ENCODE peak calls at places on chromosomes 12 and 14, in eight cellular contexts. One of them, this sample, is unnamed.

GRCh38 chr12:113092478-113093408 is 36.2 kb downstream of the DTX1 start:
- DNase-seq in stimulated activated CD4-positive, alpha-beta T cell treated with anti-CD3 and anti-CD28 coated beads, Interleukin-15, amount 100 ng/mL, for 1 hour: no peak
- DNase-seq in neural crest cell: no peak
- DNase-seq in A172: no peak
- DNase-seq in AG08395: no peak
- DNase-seq in activated naive CD4-positive, alpha-beta T cell treated with Interleukin-2 at 50 U/mL for 16 hours: no peak
- DNase-seq in left ventricle myocardium inferior: peak
- DNase-seq in fibroblast of pulmonary artery: no peak
- DNase-seq in this sample: no peak

GRCh38 chr12:12017798-12018197 is 52.9 kb upstream of the BCL2L14 start:
- DNase-seq in stimulated activated CD4-positive, alpha-beta T cell treated with anti-CD3 and anti-CD28 coated beads, Interleukin-15, amount 100 ng/mL, for 1 hour: no peak
- DNase-seq in neural crest cell: no peak
- DNase-seq in A172: no peak
- DNase-seq in AG08395: no peak
- DNase-seq in activated naive CD4-positive, alpha-beta T cell treated with Interleukin-2 at 50 U/mL for 16 hours: no peak
- DNase-seq in left ventricle myocardium inferior: no peak
- DNase-seq in fibroblast of pulmonary artery: no peak
- DNase-seq in this sample: no peak

GRCh38 chr12:127911289-127911688 is 355.7 kb upstream of the TMEM132C start:
- DNase-seq in stimulated activated CD4-positive, alpha-beta T cell treated with anti-CD3 and anti-CD28 coated beads, Interleukin-15, amount 100 ng/mL, for 1 hour: no peak
- DNase-seq in neural crest cell: no peak
- DNase-seq in A172: peak
- DNase-seq in AG08395: no peak
- DNase-seq in activated naive CD4-positive, alpha-beta T cell treated with Interleukin-2 at 50 U/mL for 16 hours: no peak
- DNase-seq in left ventricle myocardium inferior: no peak
- DNase-seq in fibroblast of pulmonary artery: no peak
- DNase-seq in this sample: no peak

GRCh38 chr14:101499080-101499479 is 62.2 kb upstream of the DIO3 start:
- DNase-seq in stimulated activated CD4-positive, alpha-beta T cell treated with anti-CD3 and anti-CD28 coated beads, Interleukin-15, amount 100 ng/mL, for 1 hour: no peak
- DNase-seq in neural crest cell: no peak
- DNase-seq in A172: no peak
- DNase-seq in AG08395: no peak
- DNase-seq in activated naive CD4-positive, alpha-beta T cell treated with Interleukin-2 at 50 U/mL for 16 hours: no peak
- DNase-seq in left ventricle myocardium inferior: no peak
- DNase-seq in fibroblast of pulmonary artery: no peak
- DNase-seq in this sample: no peak

GRCh38 chr14:95406756-95407155 is 87.0 kb upstream of the CLMN start:
- DNase-seq in stimulated activated CD4-positive, alpha-beta T cell treated with anti-CD3 and anti-CD28 coated beads, Interleukin-15, amount 100 ng/mL, for 1 hour: no peak
- DNase-seq in neural crest cell: no peak
- DNase-seq in A172: no peak
- DNase-seq in AG08395: no peak
- DNase-seq in activated naive CD4-positive, alpha-beta T cell treated with Interleukin-2 at 50 U/mL for 16 hours: no peak
- DNase-seq in left ventricle myocardium inferior: no peak
- DNase-seq in fibroblast of pulmonary artery: no peak
- DNase-seq in this sample: no peak

GRCh38 chr14:102772781-102773570 is 4.3 kb upstream of the TRAF3 start:
- DNase-seq in stimulated activated CD4-positive, alpha-beta T cell treated with anti-CD3 and anti-CD28 coated beads, Interleukin-15, amount 100 ng/mL, for 1 hour: no peak
- DNase-seq in neural crest cell: no peak
- DNase-seq in A172: no peak
- DNase-seq in AG08395: no peak
- DNase-seq in activated naive CD4-positive, alpha-beta T cell treated with Interleukin-2 at 50 U/mL for 16 hours: no peak
- DNase-seq in left ventricle myocardium inferior: no peak
- DNase-seq in fibroblast of pulmonary artery: peak
- DNase-seq in this sample: peak

GRCh38 chr12:31315089-31315725 is 10.7 kb downstream of the SINHCAF start:
- DNase-seq in stimulated activated CD4-positive, alpha-beta T cell treated with anti-CD3 and anti-CD28 coated beads, Interleukin-15, amount 100 ng/mL, for 1 hour: no peak
- DNase-seq in neural crest cell: no peak
- DNase-seq in A172: no peak
- DNase-seq in AG08395: no peak
- DNase-seq in activated naive CD4-positive, alpha-beta T cell treated with Interleukin-2 at 50 U/mL for 16 hours: no peak
- DNase-seq in left ventricle myocardium inferior: no peak
- DNase-seq in fibroblast of pulmonary artery: peak
- DNase-seq in this sample: peak

GRCh38 chr12:102478416-102479098 is 1.8 kb downstream of the IGF1 start:
- DNase-seq in stimulated activated CD4-positive, alpha-beta T cell treated with anti-CD3 and anti-CD28 coated beads, Interleukin-15, amount 100 ng/mL, for 1 hour: no peak
- DNase-seq in neural crest cell: no peak
- DNase-seq in A172: no peak
- DNase-seq in AG08395: no peak
- DNase-seq in activated naive CD4-positive, alpha-beta T cell treated with Interleukin-2 at 50 U/mL for 16 hours: no peak
- DNase-seq in left ventricle myocardium inferior: no peak
- DNase-seq in fibroblast of pulmonary artery: no peak
- DNase-seq in this sample: no peak

GRCh38 chr14:32010561-32011188 is 66.4 kb upstream of the ARHGAP5 start:
- DNase-seq in stimulated activated CD4-positive, alpha-beta T cell treated with anti-CD3 and anti-CD28 coated beads, Interleukin-15, amount 100 ng/mL, for 1 hour: no peak
- DNase-seq in neural crest cell: no peak
- DNase-seq in A172: peak
- DNase-seq in AG08395: peak
- DNase-seq in activated naive CD4-positive, alpha-beta T cell treated with Interleukin-2 at 50 U/mL for 16 hours: no peak
- DNase-seq in left ventricle myocardium inferior: no peak
- DNase-seq in fibroblast of pulmonary artery: no peak
- DNase-seq in this sample: peak

GRCh38 chr12:129049917-129050316 is 196.6 kb downstream of the GLT1D1 start:
- DNase-seq in stimulated activated CD4-positive, alpha-beta T cell treated with anti-CD3 and anti-CD28 coated beads, Interleukin-15, amount 100 ng/mL, for 1 hour: no peak
- DNase-seq in neural crest cell: peak
- DNase-seq in A172: no peak
- DNase-seq in AG08395: no peak
- DNase-seq in activated naive CD4-positive, alpha-beta T cell treated with Interleukin-2 at 50 U/mL for 16 hours: no peak
- DNase-seq in left ventricle myocardium inferior: no peak
- DNase-seq in fibroblast of pulmonary artery: no peak
- DNase-seq in this sample: no peak

GRCh38 chr12:109744991-109745942 is 31.6 kb downstream of the FAM222A start:
- DNase-seq in stimulated activated CD4-positive, alpha-beta T cell treated with anti-CD3 and anti-CD28 coated beads, Interleukin-15, amount 100 ng/mL, for 1 hour: no peak
- DNase-seq in neural crest cell: no peak
- DNase-seq in A172: no peak
- DNase-seq in AG08395: no peak
- DNase-seq in activated naive CD4-positive, alpha-beta T cell treated with Interleukin-2 at 50 U/mL for 16 hours: no peak
- DNase-seq in left ventricle myocardium inferior: peak
- DNase-seq in fibroblast of pulmonary artery: no peak
- DNase-seq in this sample: peak

GRCh38 chr12:131950182-131950913 is 606 bp downstream of the EP400 start:
- DNase-seq in stimulated activated CD4-positive, alpha-beta T cell treated with anti-CD3 and anti-CD28 coated beads, Interleukin-15, amount 100 ng/mL, for 1 hour: no peak
- DNase-seq in neural crest cell: peak
- DNase-seq in A172: no peak
- DNase-seq in AG08395: peak
- DNase-seq in activated naive CD4-positive, alpha-beta T cell treated with Interleukin-2 at 50 U/mL for 16 hours: peak
- DNase-seq in left ventricle myocardium inferior: peak
- DNase-seq in fibroblast of pulmonary artery: no peak
- DNase-seq in this sample: no peak

GRCh38 chr12:121391619-121392324 is 8.1 kb upstream of the RNF34 start:
- DNase-seq in stimulated activated CD4-positive, alpha-beta T cell treated with anti-CD3 and anti-CD28 coated beads, Interleukin-15, amount 100 ng/mL, for 1 hour: no peak
- DNase-seq in neural crest cell: no peak
- DNase-seq in A172: no peak
- DNase-seq in AG08395: peak
- DNase-seq in activated naive CD4-positive, alpha-beta T cell treated with Interleukin-2 at 50 U/mL for 16 hours: peak
- DNase-seq in left ventricle myocardium inferior: no peak
- DNase-seq in fibroblast of pulmonary artery: peak
- DNase-seq in this sample: peak

GRCh38 chr14:104180561-104181165 is 42.3 kb downstream of the KIF26A start:
- DNase-seq in stimulated activated CD4-positive, alpha-beta T cell treated with anti-CD3 and anti-CD28 coated beads, Interleukin-15, amount 100 ng/mL, for 1 hour: no peak
- DNase-seq in neural crest cell: no peak
- DNase-seq in A172: no peak
- DNase-seq in AG08395: no peak
- DNase-seq in activated naive CD4-positive, alpha-beta T cell treated with Interleukin-2 at 50 U/mL for 16 hours: no peak
- DNase-seq in left ventricle myocardium inferior: no peak
- DNase-seq in fibroblast of pulmonary artery: no peak
- DNase-seq in this sample: no peak

GRCh38 chr12:122862872-122863701 is 27.8 kb downstream of the HIP1R start:
- DNase-seq in stimulated activated CD4-positive, alpha-beta T cell treated with anti-CD3 and anti-CD28 coated beads, Interleukin-15, amount 100 ng/mL, for 1 hour: no peak
- DNase-seq in neural crest cell: no peak
- DNase-seq in A172: no peak
- DNase-seq in AG08395: no peak
- DNase-seq in activated naive CD4-positive, alpha-beta T cell treated with Interleukin-2 at 50 U/mL for 16 hours: no peak
- DNase-seq in left ventricle myocardium inferior: no peak
- DNase-seq in fibroblast of pulmonary artery: no peak
- DNase-seq in this sample: no peak

GRCh38 chr12:52670506-52670905 is 9.7 kb downstream of the KRT1 start:
- DNase-seq in stimulated activated CD4-positive, alpha-beta T cell treated with anti-CD3 and anti-CD28 coated beads, Interleukin-15, amount 100 ng/mL, for 1 hour: no peak
- DNase-seq in neural crest cell: no peak
- DNase-seq in A172: no peak
- DNase-seq in AG08395: no peak
- DNase-seq in activated naive CD4-positive, alpha-beta T cell treated with Interleukin-2 at 50 U/mL for 16 hours: no peak
- DNase-seq in left ventricle myocardium inferior: no peak
- DNase-seq in fibroblast of pulmonary artery: no peak
- DNase-seq in this sample: no peak

GRCh38 chr14:33987565-33988080 is 36.7 kb upstream of the EGLN3 start:
- DNase-seq in stimulated activated CD4-positive, alpha-beta T cell treated with anti-CD3 and anti-CD28 coated beads, Interleukin-15, amount 100 ng/mL, for 1 hour: no peak
- DNase-seq in neural crest cell: no peak
- DNase-seq in A172: no peak
- DNase-seq in AG08395: no peak
- DNase-seq in activated naive CD4-positive, alpha-beta T cell treated with Interleukin-2 at 50 U/mL for 16 hours: no peak
- DNase-seq in left ventricle myocardium inferior: no peak
- DNase-seq in fibroblast of pulmonary artery: no peak
- DNase-seq in this sample: no peak

GRCh38 chr14:94026886-94027469 is 838 bp downstream of the OTUB2 start:
- DNase-seq in stimulated activated CD4-positive, alpha-beta T cell treated with anti-CD3 and anti-CD28 coated beads, Interleukin-15, amount 100 ng/mL, for 1 hour: no peak
- DNase-seq in neural crest cell: no peak
- DNase-seq in A172: no peak
- DNase-seq in AG08395: no peak
- DNase-seq in activated naive CD4-positive, alpha-beta T cell treated with Interleukin-2 at 50 U/mL for 16 hours: no peak
- DNase-seq in left ventricle myocardium inferior: no peak
- DNase-seq in fibroblast of pulmonary artery: no peak
- DNase-seq in this sample: no peak

GRCh38 chr14:49767473-49768300 is at the start of gene KLHDC2:
- DNase-seq in stimulated activated CD4-positive, alpha-beta T cell treated with anti-CD3 and anti-CD28 coated beads, Interleukin-15, amount 100 ng/mL, for 1 hour: peak
- DNase-seq in neural crest cell: peak
- DNase-seq in A172: peak
- DNase-seq in AG08395: peak
- DNase-seq in activated naive CD4-positive, alpha-beta T cell treated with Interleukin-2 at 50 U/mL for 16 hours: peak
- DNase-seq in left ventricle myocardium inferior: peak
- DNase-seq in fibroblast of pulmonary artery: peak
- DNase-seq in this sample: peak

GRCh38 chr12:29611906-29612305 is 114.4 kb upstream of the OVCH1 start:
- DNase-seq in stimulated activated CD4-positive, alpha-beta T cell treated with anti-CD3 and anti-CD28 coated beads, Interleukin-15, amount 100 ng/mL, for 1 hour: no peak
- DNase-seq in neural crest cell: no peak
- DNase-seq in A172: peak
- DNase-seq in AG08395: peak
- DNase-seq in activated naive CD4-positive, alpha-beta T cell treated with Interleukin-2 at 50 U/mL for 16 hours: no peak
- DNase-seq in left ventricle myocardium inferior: no peak
- DNase-seq in fibroblast of pulmonary artery: peak
- DNase-seq in this sample: peak

GRCh38 chr12:10304161-10304574 is 3.5 kb upstream of the KLRD1 start:
- DNase-seq in stimulated activated CD4-positive, alpha-beta T cell treated with anti-CD3 and anti-CD28 coated beads, Interleukin-15, amount 100 ng/mL, for 1 hour: no peak
- DNase-seq in neural crest cell: no peak
- DNase-seq in A172: peak
- DNase-seq in AG08395: peak
- DNase-seq in activated naive CD4-positive, alpha-beta T cell treated with Interleukin-2 at 50 U/mL for 16 hours: peak
- DNase-seq in left ventricle myocardium inferior: no peak
- DNase-seq in fibroblast of pulmonary artery: peak
- DNase-seq in this sample: peak

GRCh38 chr12:43210437-43211197 is 341.4 kb downstream of the ADAMTS20 start:
- DNase-seq in stimulated activated CD4-positive, alpha-beta T cell treated with anti-CD3 and anti-CD28 coated beads, Interleukin-15, amount 100 ng/mL, for 1 hour: no peak
- DNase-seq in neural crest cell: no peak
- DNase-seq in A172: peak
- DNase-seq in AG08395: peak
- DNase-seq in activated naive CD4-positive, alpha-beta T cell treated with Interleukin-2 at 50 U/mL for 16 hours: no peak
- DNase-seq in left ventricle myocardium inferior: no peak
- DNase-seq in fibroblast of pulmonary artery: peak
- DNase-seq in this sample: peak

GRCh38 chr12:104285740-104286537 is 17.6 kb upstream of the EID3 start:
- DNase-seq in stimulated activated CD4-positive, alpha-beta T cell treated with anti-CD3 and anti-CD28 coated beads, Interleukin-15, amount 100 ng/mL, for 1 hour: no peak
- DNase-seq in neural crest cell: no peak
- DNase-seq in A172: no peak
- DNase-seq in AG08395: no peak
- DNase-seq in activated naive CD4-positive, alpha-beta T cell treated with Interleukin-2 at 50 U/mL for 16 hours: no peak
- DNase-seq in left ventricle myocardium inferior: no peak
- DNase-seq in fibroblast of pulmonary artery: peak
- DNase-seq in this sample: no peak

GRCh38 chr14:94474581-94475031 is 1.4 kb downstream of the SERPINA9 start:
- DNase-seq in stimulated activated CD4-positive, alpha-beta T cell treated with anti-CD3 and anti-CD28 coated beads, Interleukin-15, amount 100 ng/mL, for 1 hour: no peak
- DNase-seq in neural crest cell: no peak
- DNase-seq in A172: peak
- DNase-seq in AG08395: no peak
- DNase-seq in activated naive CD4-positive, alpha-beta T cell treated with Interleukin-2 at 50 U/mL for 16 hours: no peak
- DNase-seq in left ventricle myocardium inferior: no peak
- DNase-seq in fibroblast of pulmonary artery: no peak
- DNase-seq in this sample: peak

GRCh38 chr14:64705406-64706118 is 1.3 kb downstream of the PLEKHG3 start:
- DNase-seq in stimulated activated CD4-positive, alpha-beta T cell treated with anti-CD3 and anti-CD28 coated beads, Interleukin-15, amount 100 ng/mL, for 1 hour: no peak
- DNase-seq in neural crest cell: no peak
- DNase-seq in A172: no peak
- DNase-seq in AG08395: no peak
- DNase-seq in activated naive CD4-positive, alpha-beta T cell treated with Interleukin-2 at 50 U/mL for 16 hours: peak
- DNase-seq in left ventricle myocardium inferior: no peak
- DNase-seq in fibroblast of pulmonary artery: no peak
- DNase-seq in this sample: no peak

GRCh38 chr12:97940629-97941028 is 478.0 kb downstream of the RMST start:
- DNase-seq in stimulated activated CD4-positive, alpha-beta T cell treated with anti-CD3 and anti-CD28 coated beads, Interleukin-15, amount 100 ng/mL, for 1 hour: no peak
- DNase-seq in neural crest cell: no peak
- DNase-seq in A172: peak
- DNase-seq in AG08395: no peak
- DNase-seq in activated naive CD4-positive, alpha-beta T cell treated with Interleukin-2 at 50 U/mL for 16 hours: no peak
- DNase-seq in left ventricle myocardium inferior: no peak
- DNase-seq in fibroblast of pulmonary artery: peak
- DNase-seq in this sample: no peak

GRCh38 chr12:81800298-81801148 is 41.4 kb upstream of the PPFIA2 start:
- DNase-seq in stimulated activated CD4-positive, alpha-beta T cell treated with anti-CD3 and anti-CD28 coated beads, Interleukin-15, amount 100 ng/mL, for 1 hour: no peak
- DNase-seq in neural crest cell: no peak
- DNase-seq in A172: peak
- DNase-seq in AG08395: no peak
- DNase-seq in activated naive CD4-positive, alpha-beta T cell treated with Interleukin-2 at 50 U/mL for 16 hours: no peak
- DNase-seq in left ventricle myocardium inferior: no peak
- DNase-seq in fibroblast of pulmonary artery: peak
- DNase-seq in this sample: peak

GRCh38 chr14:85391455-85391854 is 138.5 kb upstream of the FLRT2 start:
- DNase-seq in stimulated activated CD4-positive, alpha-beta T cell treated with anti-CD3 and anti-CD28 coated beads, Interleukin-15, amount 100 ng/mL, for 1 hour: no peak
- DNase-seq in neural crest cell: no peak
- DNase-seq in A172: no peak
- DNase-seq in AG08395: no peak
- DNase-seq in activated naive CD4-positive, alpha-beta T cell treated with Interleukin-2 at 50 U/mL for 16 hours: no peak
- DNase-seq in left ventricle myocardium inferior: no peak
- DNase-seq in fibroblast of pulmonary artery: no peak
- DNase-seq in this sample: no peak

GRCh38 chr12:57896437-57897201 is 44.7 kb upstream of the ATP23 start:
- DNase-seq in stimulated activated CD4-positive, alpha-beta T cell treated with anti-CD3 and anti-CD28 coated beads, Interleukin-15, amount 100 ng/mL, for 1 hour: no peak
- DNase-seq in neural crest cell: peak
- DNase-seq in A172: no peak
- DNase-seq in AG08395: peak
- DNase-seq in activated naive CD4-positive, alpha-beta T cell treated with Interleukin-2 at 50 U/mL for 16 hours: no peak
- DNase-seq in left ventricle myocardium inferior: peak
- DNase-seq in fibroblast of pulmonary artery: peak
- DNase-seq in this sample: peak

GRCh38 chr12:131797588-131797934 is 30.6 kb upstream of the MMP17 start:
- DNase-seq in stimulated activated CD4-positive, alpha-beta T cell treated with anti-CD3 and anti-CD28 coated beads, Interleukin-15, amount 100 ng/mL, for 1 hour: no peak
- DNase-seq in neural crest cell: no peak
- DNase-seq in A172: no peak
- DNase-seq in AG08395: no peak
- DNase-seq in activated naive CD4-positive, alpha-beta T cell treated with Interleukin-2 at 50 U/mL for 16 hours: no peak
- DNase-seq in left ventricle myocardium inferior: no peak
- DNase-seq in fibroblast of pulmonary artery: no peak
- DNase-seq in this sample: no peak

GRCh38 chr14:50762001-50762930 is 68.7 kb downstream of the NIN start:
- DNase-seq in stimulated activated CD4-positive, alpha-beta T cell treated with anti-CD3 and anti-CD28 coated beads, Interleukin-15, amount 100 ng/mL, for 1 hour: no peak
- DNase-seq in neural crest cell: no peak
- DNase-seq in A172: peak
- DNase-seq in AG08395: peak
- DNase-seq in activated naive CD4-positive, alpha-beta T cell treated with Interleukin-2 at 50 U/mL for 16 hours: peak
- DNase-seq in left ventricle myocardium inferior: no peak
- DNase-seq in fibroblast of pulmonary artery: peak
- DNase-seq in this sample: peak

GRCh38 chr12:16027012-16027411 is 115.9 kb downstream of the DERA start:
- DNase-seq in stimulated activated CD4-positive, alpha-beta T cell treated with anti-CD3 and anti-CD28 coated beads, Interleukin-15, amount 100 ng/mL, for 1 hour: no peak
- DNase-seq in neural crest cell: no peak
- DNase-seq in A172: no peak
- DNase-seq in AG08395: no peak
- DNase-seq in activated naive CD4-positive, alpha-beta T cell treated with Interleukin-2 at 50 U/mL for 16 hours: no peak
- DNase-seq in left ventricle myocardium inferior: no peak
- DNase-seq in fibroblast of pulmonary artery: no peak
- DNase-seq in this sample: no peak

GRCh38 chr12:104699489-104700194 is 242.9 kb downstream of the CHST11 start:
- DNase-seq in stimulated activated CD4-positive, alpha-beta T cell treated with anti-CD3 and anti-CD28 coated beads, Interleukin-15, amount 100 ng/mL, for 1 hour: no peak
- DNase-seq in neural crest cell: no peak
- DNase-seq in A172: no peak
- DNase-seq in AG08395: peak
- DNase-seq in activated naive CD4-positive, alpha-beta T cell treated with Interleukin-2 at 50 U/mL for 16 hours: peak
- DNase-seq in left ventricle myocardium inferior: no peak
- DNase-seq in fibroblast of pulmonary artery: no peak
- DNase-seq in this sample: no peak

GRCh38 chr12:53219956-53220856 is 11.8 kb downstream of the RARG start:
- DNase-seq in stimulated activated CD4-positive, alpha-beta T cell treated with anti-CD3 and anti-CD28 coated beads, Interleukin-15, amount 100 ng/mL, for 1 hour: peak
- DNase-seq in neural crest cell: no peak
- DNase-seq in A172: no peak
- DNase-seq in AG08395: peak
- DNase-seq in activated naive CD4-positive, alpha-beta T cell treated with Interleukin-2 at 50 U/mL for 16 hours: peak
- DNase-seq in left ventricle myocardium inferior: peak
- DNase-seq in fibroblast of pulmonary artery: peak
- DNase-seq in this sample: peak